ENCODE peak calls at places on chromosomes 4 and X, in nine cellular contexts. Y, R, B, W, T, N, J, L and V are unnamed samples.
A peak's percentile ranks its signal among the peaks of the same experiment; 100 is the strongest.

GRCh38 chr4:186067757-186068385 is 1.1 kb upstream of the TLR3 start:
- DNase-seq in Y (peak; percentile 80), R (peak; percentile 39), B (peak; percentile 18), W (peak; percentile 70), T (no peak), N (peak; percentile 82), J (peak; percentile 48), L (peak; percentile 88), V (peak; percentile 55)

GRCh38 chrX:8668797-8669196 is 63.1 kb downstream of the ANOS1 start:
- DNase-seq in Y (no peak), R (no peak), B (peak; percentile 5), W (no peak), T (no peak), N (no peak), J (no peak), L (no peak), V (no peak)

GRCh38 chrX:120402363-120402762 is 40.5 kb downstream of the ATP1B4 start:
- DNase-seq in Y (no peak), R (no peak), B (no peak), W (no peak), T (no peak), N (no peak), J (no peak), L (no peak), V (no peak)

GRCh38 chr4:157372154-157372553 is 151.6 kb downstream of the GRIA2 start:
- DNase-seq in Y (no peak), R (no peak), B (no peak), W (no peak), T (no peak), N (no peak), J (no peak), L (no peak), V (no peak)

GRCh38 chr4:25238052-25238451 is 4.2 kb downstream of the PI4K2B start:
- DNase-seq in Y (no peak), R (no peak), B (no peak), W (no peak), T (no peak), N (no peak), J (no peak), L (no peak), V (no peak)

GRCh38 chr4:113394730-113395530 is 345.5 kb downstream of the ANK2 start:
- DNase-seq in Y (peak; percentile 35), R (peak; percentile 26), B (peak; percentile 76), W (peak; percentile 78), T (no peak), N (peak; percentile 66), J (peak; percentile 91), L (peak; percentile 62), V (no peak)

GRCh38 chr4:159159611-159160010 is 56.7 kb downstream of the RAPGEF2 start:
- DNase-seq in Y (no peak), R (no peak), B (no peak), W (no peak), T (no peak), N (no peak), J (no peak), L (no peak), V (no peak)

GRCh38 chr4:84634961-84635360 is 52.0 kb downstream of the CDS1 start:
- DNase-seq in Y (no peak), R (no peak), B (no peak), W (no peak), T (no peak), N (no peak), J (no peak), L (no peak), V (no peak)

GRCh38 chrX:88135735-88136134 is 611.3 kb upstream of the CPXCR1 start:
- DNase-seq in Y (no peak), R (no peak), B (no peak), W (no peak), T (no peak), N (no peak), J (no peak), L (no peak), V (no peak)

GRCh38 chr4:17400696-17401095 is 111.2 kb downstream of the QDPR start:
- DNase-seq in Y (no peak), R (no peak), B (no peak), W (no peak), T (no peak), N (no peak), J (no peak), L (no peak), V (no peak)

GRCh38 chrX:19544693-19545305 is 29.5 kb upstream of the MAP3K15 start:
- DNase-seq in Y (peak; percentile 43), R (no peak), B (peak; percentile 63), W (peak; percentile 64), T (no peak), N (no peak), J (peak; percentile 69), L (peak; percentile 57), V (peak; percentile 31)

GRCh38 chrX:19541196-19541595 is 25.9 kb upstream of the MAP3K15 start:
- DNase-seq in Y (no peak), R (no peak), B (no peak), W (no peak), T (no peak), N (no peak), J (no peak), L (no peak), V (no peak)

GRCh38 chrX:19543951-19544359 is 28.6 kb upstream of the MAP3K15 start:
- DNase-seq in Y (no peak), R (no peak), B (no peak), W (no peak), T (no peak), N (no peak), J (no peak), L (no peak), V (no peak)

GRCh38 chrX:19541931-19542330 is 26.6 kb upstream of the MAP3K15 start:
- DNase-seq in Y (no peak), R (no peak), B (no peak), W (no peak), T (no peak), N (no peak), J (no peak), L (no peak), V (no peak)

GRCh38 chrX:19543020-19543715 is 27.9 kb upstream of the MAP3K15 start:
- DNase-seq in Y (no peak), R (no peak), B (no peak), W (no peak), T (peak; percentile 93), N (no peak), J (no peak), L (no peak), V (no peak)
- TF ChIP-seq POLR2A in Y (no peak), R (no peak), B (no peak), W (no peak), T (no peak), N (no peak), J (no peak), L (no peak), V (no peak)

DNA sequence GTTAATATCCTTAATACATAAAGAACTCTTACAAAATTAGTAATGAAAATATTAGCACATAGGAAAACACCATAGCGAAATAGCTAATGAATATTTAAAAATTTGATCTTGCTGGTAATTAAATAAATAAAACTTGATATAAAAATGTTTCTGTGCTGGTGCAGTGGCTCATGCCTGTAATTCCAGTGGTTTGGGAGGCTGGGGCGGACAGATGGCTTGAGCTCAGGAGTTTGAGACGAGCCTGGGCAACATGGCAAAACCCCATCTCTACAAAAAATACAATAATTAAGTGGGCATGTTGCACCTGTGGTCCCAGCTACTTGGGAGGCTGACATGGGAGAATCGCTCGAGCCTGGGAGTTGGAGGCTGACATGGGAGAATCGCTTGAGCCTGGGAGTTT is 7.6 kb downstream of the FAM199X start:
- DNase-seq in Y (no peak), R (no peak), B (no peak), W (no peak), T (no peak), N (no peak), J (no peak), L (no peak), V (no peak)
- H3K27ac ChIP-seq in Y (no peak overlapping the region), R (no peak overlapping the region), B (no peak overlapping the region), W (no peak overlapping the region), T (no peak overlapping the region), N (no peak overlapping the region), J (no peak overlapping the region), L (no peak overlapping the region), V (no peak overlapping the region)

GRCh38 chr4:146175541-146176453 is at the start of gene LSM6:
- DNase-seq in Y (peak; percentile 91), R (peak; percentile 83), B (peak; percentile 88), W (peak; percentile 81), T (no peak), N (peak; percentile 91), J (peak; percentile 82), L (peak; percentile 83), V (peak; percentile 91)
- TF ChIP-seq POLR2A in Y (peak; percentile 63), R (peak; percentile 66), B (peak; percentile 77), W (peak; percentile 25), T (peak; percentile 44), N (no peak), J (peak; percentile 67), L (peak; percentile 21), V (no peak)

GRCh38 chr4:2799971-2800690 is 7.2 kb downstream of the SH3BP2 start:
- DNase-seq in Y (peak; percentile 9), R (peak; percentile 21), B (no peak), W (no peak), T (no peak), N (peak; percentile 70), J (no peak), L (peak; percentile 55), V (peak; percentile 80)
- H3K27ac ChIP-seq in Y (peak overlapping the region; percentile 84), R (peak overlapping the region; percentile 76), B (no peak overlapping the region), W (peak overlapping the region; percentile 88), T (peak overlapping the region; percentile 90), N (peak overlapping the region; percentile 79), J (peak overlapping the region; percentile 96), L (peak overlapping the region; percentile 84), V (peak overlapping the region; percentile 88)